ENCODE peak calls at places on chromosomes 16 and 17, in nine cellular contexts. One of them, this sample, is unnamed.

GRCh38 chr17:14318906-14319205 is 18.0 kb downstream of the HS3ST3B1 start:
- DNase-seq in heart left ventricle: no peak
- DNase-seq in colonic mucosa: no peak
- DNase-seq in upper lobe of right lung: no peak
- DNase-seq in lower lobe of right lung: no peak
- DNase-seq in osteoblast: no peak
- DNase-seq in CD8-positive, alpha-beta memory T cell: no peak
- DNase-seq in heart right ventricle: no peak
- DNase-seq in astrocyte: no peak
- DNase-seq in this sample: no peak

GRCh38 chr17:74192950-74193781 is 10.3 kb upstream of the RPL38 start:
- DNase-seq in lower lobe of right lung: peak
- DNase-seq in heart right ventricle: no peak
- DNase-seq in colonic mucosa: peak
- DNase-seq in osteoblast: peak
- DNase-seq in CD8-positive, alpha-beta memory T cell: no peak
- DNase-seq in heart left ventricle: peak
- DNase-seq in upper lobe of right lung: peak
- DNase-seq in astrocyte: no peak
- DNase-seq in this sample: no peak

GRCh38 chr16:30979170-30980067 is 5.6 kb upstream of the HSD3B7 start:
- DNase-seq in CD8-positive, alpha-beta memory T cell: no peak
- DNase-seq in upper lobe of right lung: no peak
- DNase-seq in astrocyte: no peak
- DNase-seq in lower lobe of right lung: no peak
- DNase-seq in colonic mucosa: no peak
- DNase-seq in heart left ventricle: no peak
- DNase-seq in osteoblast: no peak
- DNase-seq in heart right ventricle: no peak
- DNase-seq in this sample: no peak

GRCh38 chr17:1229354-1229890 is 40.8 kb upstream of the BHLHA9 start:
- DNase-seq in upper lobe of right lung: peak
- DNase-seq in heart left ventricle: peak
- DNase-seq in osteoblast: peak
- DNase-seq in lower lobe of right lung: peak
- DNase-seq in astrocyte: no peak
- DNase-seq in colonic mucosa: peak
- DNase-seq in heart right ventricle: peak
- DNase-seq in CD8-positive, alpha-beta memory T cell: peak
- DNase-seq in this sample: peak

GRCh38 chr16:66264311-66265105 is 102.0 kb upstream of the CDH5 start:
- DNase-seq in upper lobe of right lung: peak
- DNase-seq in CD8-positive, alpha-beta memory T cell: no peak
- DNase-seq in lower lobe of right lung: no peak
- DNase-seq in heart left ventricle: no peak
- DNase-seq in astrocyte: peak
- DNase-seq in osteoblast: no peak
- DNase-seq in heart right ventricle: no peak
- DNase-seq in colonic mucosa: no peak
- DNase-seq in this sample: no peak

GRCh38 chr17:80790021-80790765 is 201.4 kb upstream of the CHMP6 start:
- DNase-seq in lower lobe of right lung: no peak
- DNase-seq in heart right ventricle: no peak
- DNase-seq in osteoblast: no peak
- DNase-seq in astrocyte: no peak
- DNase-seq in CD8-positive, alpha-beta memory T cell: no peak
- DNase-seq in heart left ventricle: no peak
- DNase-seq in upper lobe of right lung: no peak
- DNase-seq in colonic mucosa: no peak
- DNase-seq in this sample: no peak

GRCh38 chr17:66675273-66675990 is 159.5 kb upstream of the CACNG5 start:
- DNase-seq in astrocyte: no peak
- DNase-seq in heart right ventricle: no peak
- DNase-seq in CD8-positive, alpha-beta memory T cell: no peak
- DNase-seq in heart left ventricle: no peak
- DNase-seq in osteoblast: no peak
- DNase-seq in lower lobe of right lung: no peak
- DNase-seq in upper lobe of right lung: no peak
- DNase-seq in colonic mucosa: no peak
- DNase-seq in this sample: no peak

GRCh38 chr17:65131946-65132345 is 5.2 kb upstream of the RGS9 start:
- DNase-seq in heart left ventricle: no peak
- DNase-seq in lower lobe of right lung: no peak
- DNase-seq in osteoblast: peak
- DNase-seq in colonic mucosa: no peak
- DNase-seq in upper lobe of right lung: no peak
- DNase-seq in astrocyte: peak
- DNase-seq in heart right ventricle: no peak
- DNase-seq in CD8-positive, alpha-beta memory T cell: no peak
- DNase-seq in this sample: no peak

GRCh38 chr17:3905017-3905486 is 11.2 kb downstream of the P2RX1 start:
- DNase-seq in heart right ventricle: no peak
- DNase-seq in CD8-positive, alpha-beta memory T cell: no peak
- DNase-seq in upper lobe of right lung: no peak
- DNase-seq in astrocyte: no peak
- DNase-seq in osteoblast: no peak
- DNase-seq in heart left ventricle: no peak
- DNase-seq in colonic mucosa: no peak
- DNase-seq in lower lobe of right lung: no peak
- DNase-seq in this sample: no peak

GRCh38 chr16:85391175-85391707 is 221.9 kb upstream of the GSE1 start:
- DNase-seq in CD8-positive, alpha-beta memory T cell: no peak
- DNase-seq in lower lobe of right lung: peak
- DNase-seq in upper lobe of right lung: peak
- DNase-seq in colonic mucosa: no peak
- DNase-seq in astrocyte: no peak
- DNase-seq in heart left ventricle: no peak
- DNase-seq in heart right ventricle: no peak
- DNase-seq in osteoblast: no peak
- DNase-seq in this sample: peak

GRCh38 chr16:30028438-30029093 is 2.5 kb downstream of the TLCD3B start:
- DNase-seq in CD8-positive, alpha-beta memory T cell: no peak
- DNase-seq in osteoblast: no peak
- DNase-seq in upper lobe of right lung: no peak
- DNase-seq in colonic mucosa: no peak
- DNase-seq in heart left ventricle: no peak
- DNase-seq in lower lobe of right lung: no peak
- DNase-seq in heart right ventricle: no peak
- DNase-seq in astrocyte: no peak
- DNase-seq in this sample: no peak

GRCh38 chr17:77863814-77864161 is 94.7 kb upstream of the TNRC6C start:
- DNase-seq in lower lobe of right lung: no peak
- DNase-seq in heart left ventricle: peak
- DNase-seq in osteoblast: peak
- DNase-seq in upper lobe of right lung: peak
- DNase-seq in colonic mucosa: peak
- DNase-seq in astrocyte: no peak
- DNase-seq in heart right ventricle: peak
- DNase-seq in CD8-positive, alpha-beta memory T cell: no peak
- DNase-seq in this sample: no peak

GRCh38 chr16:85697441-85697840 is 8.7 kb upstream of the GINS2 start:
- DNase-seq in astrocyte: no peak
- DNase-seq in heart right ventricle: no peak
- DNase-seq in CD8-positive, alpha-beta memory T cell: no peak
- DNase-seq in upper lobe of right lung: no peak
- DNase-seq in osteoblast: peak
- DNase-seq in heart left ventricle: no peak
- DNase-seq in lower lobe of right lung: no peak
- DNase-seq in colonic mucosa: no peak
- DNase-seq in this sample: no peak

GRCh38 chr16:13435873-13436474 is 484.0 kb upstream of the ERCC4 start:
- DNase-seq in heart left ventricle: no peak
- DNase-seq in osteoblast: no peak
- DNase-seq in upper lobe of right lung: no peak
- DNase-seq in CD8-positive, alpha-beta memory T cell: no peak
- DNase-seq in astrocyte: no peak
- DNase-seq in heart right ventricle: no peak
- DNase-seq in colonic mucosa: no peak
- DNase-seq in lower lobe of right lung: no peak
- DNase-seq in this sample: no peak

GRCh38 chr16:68529931-68530667 is 9.0 kb upstream of the ZFP90 start:
- DNase-seq in osteoblast: peak
- DNase-seq in upper lobe of right lung: peak
- DNase-seq in lower lobe of right lung: peak
- DNase-seq in colonic mucosa: peak
- DNase-seq in CD8-positive, alpha-beta memory T cell: peak
- DNase-seq in heart left ventricle: peak
- DNase-seq in astrocyte: peak
- DNase-seq in heart right ventricle: peak
- DNase-seq in this sample: peak

GRCh38 chr17:40646791-40647548 is 648 bp downstream of the SMARCE1 start:
- DNase-seq in upper lobe of right lung: no peak
- DNase-seq in heart left ventricle: no peak
- DNase-seq in lower lobe of right lung: no peak
- DNase-seq in osteoblast: peak
- DNase-seq in colonic mucosa: no peak
- DNase-seq in heart right ventricle: no peak
- DNase-seq in CD8-positive, alpha-beta memory T cell: no peak
- DNase-seq in astrocyte: peak
- DNase-seq in this sample: no peak

GRCh38 chr17:66469088-66469442 is 166.7 kb downstream of the PRKCA start:
- DNase-seq in astrocyte: no peak
- DNase-seq in upper lobe of right lung: no peak
- DNase-seq in osteoblast: no peak
- DNase-seq in heart left ventricle: no peak
- DNase-seq in CD8-positive, alpha-beta memory T cell: no peak
- DNase-seq in lower lobe of right lung: no peak
- DNase-seq in heart right ventricle: peak
- DNase-seq in colonic mucosa: no peak
- DNase-seq in this sample: no peak

GRCh38 chr17:34859652-34860051 is 101.6 kb downstream of the CCT6B start:
- DNase-seq in upper lobe of right lung: no peak
- DNase-seq in colonic mucosa: no peak
- DNase-seq in heart right ventricle: no peak
- DNase-seq in osteoblast: no peak
- DNase-seq in heart left ventricle: no peak
- DNase-seq in CD8-positive, alpha-beta memory T cell: no peak
- DNase-seq in astrocyte: no peak
- DNase-seq in lower lobe of right lung: no peak
- DNase-seq in this sample: no peak

GRCh38 chr17:69267219-69267618 is 38.6 kb upstream of the ABCA10 start:
- DNase-seq in colonic mucosa: no peak
- DNase-seq in heart right ventricle: no peak
- DNase-seq in osteoblast: no peak
- DNase-seq in heart left ventricle: no peak
- DNase-seq in upper lobe of right lung: no peak
- DNase-seq in lower lobe of right lung: no peak
- DNase-seq in CD8-positive, alpha-beta memory T cell: no peak
- DNase-seq in astrocyte: no peak
- DNase-seq in this sample: no peak

DNA sequence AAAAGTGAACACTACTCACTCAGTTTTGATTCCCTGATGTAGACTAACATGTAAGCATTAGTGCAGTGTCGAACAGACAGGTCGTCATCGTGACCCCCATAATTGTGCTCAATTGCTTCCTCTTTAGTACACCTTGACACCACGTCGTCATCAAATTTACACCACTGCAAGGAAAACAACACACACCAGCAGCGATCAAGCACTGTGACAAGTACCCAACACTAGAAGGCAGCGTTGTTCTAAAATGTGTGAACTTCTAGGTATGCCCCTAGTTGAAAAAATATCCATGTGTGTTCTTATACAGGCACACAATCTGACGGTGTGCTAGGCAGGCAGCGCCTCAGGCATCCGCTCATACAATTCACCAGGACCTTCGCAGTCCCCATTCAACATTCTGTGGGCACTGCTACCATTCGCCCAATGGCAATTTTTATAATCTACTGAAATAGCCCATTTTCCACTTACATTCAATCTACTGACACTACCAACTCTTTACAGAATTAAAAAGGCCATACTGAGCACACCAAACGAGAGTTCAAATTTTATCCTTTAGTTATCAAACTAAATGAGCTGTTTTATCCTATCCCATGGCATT is 23.1 kb downstream of the LITAFD start:
- DNase-seq in heart left ventricle: no peak
- DNase-seq in osteoblast: no peak
- DNase-seq in upper lobe of right lung: no peak
- DNase-seq in lower lobe of right lung: no peak
- DNase-seq in colonic mucosa: no peak
- DNase-seq in astrocyte: peak
- DNase-seq in CD8-positive, alpha-beta memory T cell: peak
- DNase-seq in heart right ventricle: no peak
- DNase-seq in this sample: no peak
- H3K27ac ChIP-seq in heart left ventricle: no peak
- H3K27ac ChIP-seq in osteoblast: no peak
- H3K27ac ChIP-seq in upper lobe of right lung: no peak
- H3K27ac ChIP-seq in lower lobe of right lung: no peak
- H3K27ac ChIP-seq in colonic mucosa: no peak
- H3K27ac ChIP-seq in astrocyte: no peak
- H3K27ac ChIP-seq in CD8-positive, alpha-beta memory T cell: no peak
- H3K27ac ChIP-seq in heart right ventricle: no peak
- H3K27ac ChIP-seq in this sample: no peak

DNA sequence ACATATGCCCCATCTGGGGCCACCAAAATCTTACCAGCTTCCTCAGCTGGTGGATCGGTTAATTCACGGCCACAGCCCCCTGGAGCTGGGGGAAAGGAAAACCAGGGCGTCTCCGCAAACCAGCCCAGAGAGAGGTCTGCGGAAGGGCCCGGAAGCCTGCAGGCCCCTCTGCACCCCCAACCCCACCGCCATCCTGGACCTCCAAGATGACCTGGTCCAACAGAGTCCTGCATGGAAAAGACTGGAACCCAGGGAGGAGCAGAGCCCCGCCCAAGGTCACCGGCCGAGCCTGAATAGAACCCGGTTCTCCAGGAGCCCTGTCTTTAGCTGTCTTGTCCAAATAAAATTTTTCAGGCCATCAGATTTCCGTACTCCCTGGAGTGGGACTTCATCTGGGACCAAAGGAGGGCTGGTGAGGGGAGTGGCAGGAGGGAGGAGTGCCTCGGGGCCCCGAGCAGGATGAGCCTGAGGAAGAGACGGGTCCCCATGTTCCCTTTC is 37.4 kb upstream of the NDRG4 start:
- DNase-seq in lower lobe of right lung: no peak
- DNase-seq in heart left ventricle: no peak
- DNase-seq in heart right ventricle: no peak
- DNase-seq in upper lobe of right lung: no peak
- DNase-seq in colonic mucosa: no peak
- DNase-seq in astrocyte: no peak
- DNase-seq in CD8-positive, alpha-beta memory T cell: no peak
- DNase-seq in osteoblast: no peak
- DNase-seq in this sample: no peak
- H3K27ac ChIP-seq in lower lobe of right lung: no peak
- H3K27ac ChIP-seq in heart left ventricle: peak
- H3K27ac ChIP-seq in heart right ventricle: peak
- H3K27ac ChIP-seq in upper lobe of right lung: no peak
- H3K27ac ChIP-seq in colonic mucosa: no peak
- H3K27ac ChIP-seq in astrocyte: no peak
- H3K27ac ChIP-seq in CD8-positive, alpha-beta memory T cell: no peak
- H3K27ac ChIP-seq in osteoblast: no peak
- H3K27ac ChIP-seq in this sample: no peak

GRCh38 chr16:20866792-20867191 is 33.4 kb downstream of the DCUN1D3 start:
- DNase-seq in heart left ventricle: no peak
- DNase-seq in osteoblast: no peak
- DNase-seq in CD8-positive, alpha-beta memory T cell: no peak
- DNase-seq in heart right ventricle: no peak
- DNase-seq in astrocyte: no peak
- DNase-seq in upper lobe of right lung: no peak
- DNase-seq in lower lobe of right lung: no peak
- DNase-seq in colonic mucosa: no peak
- DNase-seq in this sample: no peak
- H3K27ac ChIP-seq in heart left ventricle: peak
- H3K27ac ChIP-seq in osteoblast: peak
- H3K27ac ChIP-seq in CD8-positive, alpha-beta memory T cell: no peak
- H3K27ac ChIP-seq in heart right ventricle: peak
- H3K27ac ChIP-seq in astrocyte: peak
- H3K27ac ChIP-seq in upper lobe of right lung: peak
- H3K27ac ChIP-seq in lower lobe of right lung: peak
- H3K27ac ChIP-seq in colonic mucosa: no peak
- H3K27ac ChIP-seq in this sample: no peak

GRCh38 chr17:12691173-12691572 is 25.5 kb downstream of the MYOCD start:
- DNase-seq in astrocyte: peak
- DNase-seq in heart right ventricle: no peak
- DNase-seq in upper lobe of right lung: no peak
- DNase-seq in colonic mucosa: no peak
- DNase-seq in heart left ventricle: no peak
- DNase-seq in CD8-positive, alpha-beta memory T cell: no peak
- DNase-seq in lower lobe of right lung: no peak
- DNase-seq in osteoblast: no peak
- DNase-seq in this sample: no peak
- H3K27ac ChIP-seq in astrocyte: no peak
- H3K27ac ChIP-seq in heart right ventricle: peak
- H3K27ac ChIP-seq in upper lobe of right lung: no peak
- H3K27ac ChIP-seq in colonic mucosa: no peak
- H3K27ac ChIP-seq in heart left ventricle: peak
- H3K27ac ChIP-seq in CD8-positive, alpha-beta memory T cell: no peak
- H3K27ac ChIP-seq in lower lobe of right lung: peak
- H3K27ac ChIP-seq in osteoblast: peak
- H3K27ac ChIP-seq in this sample: no peak

This sample was measured in ovary.